ENCODE peak calls at places on chromosomes 13 and 19, in five cellular contexts. W, D, F, U and Y are unnamed samples. For H4K20me1, H3K9me3 and H3K4me1, the result is how much of the 10 kb centered on the place peaks cover.

GRCh38 chr19:15864824-15865223 is 33.0 kb downstream of the CYP4F2 start:
- DNase-seq in W (no peak), D (no peak), F (no peak), U (no peak), Y (no peak)

GRCh38 chr19:41427647-41428480 is 690 bp upstream of the B3GNT8 start:
- DNase-seq in W (peak), D (peak), F (peak), U (peak), Y (no peak)

GRCh38 chr13:25874907-25875306 is 176.9 kb downstream of the SHISA2 start:
- DNase-seq in W (no peak), D (no peak), F (no peak), U (peak), Y (peak)

GRCh38 chr19:49596407-49596806 is 5.4 kb downstream of the PRR12 start:
- DNase-seq in W (no peak), D (no peak), F (no peak), U (no peak), Y (no peak)

GRCh38 chr13:102812616-102813287 is 13.8 kb downstream of the BIVM start:
- DNase-seq in W (no peak), D (no peak), F (peak), U (peak), Y (no peak)

GRCh38 chr13:110354715-110355473 is 47.8 kb downstream of the COL4A2 start:
- DNase-seq in W (no peak), D (no peak), F (no peak), U (no peak), Y (no peak)

GRCh38 chr19:3607398-3608078 is 863 bp upstream of the TBXA2R start:
- DNase-seq in W (no peak), D (peak), F (peak), U (no peak), Y (no peak)

GRCh38 chr13:61358599-61358998 is 57.0 kb downstream of the PCDH20 start:
- DNase-seq in W (no peak), D (no peak), F (no peak), U (no peak), Y (no peak)

GRCh38 chr13:41075034-41075433 is 13.7 kb downstream of the WBP4 start:
- DNase-seq in W (peak), D (no peak), F (peak), U (no peak), Y (peak)

GRCh38 chr19:2032296-2032941 is 16.9 kb upstream of the BTBD2 start:
- DNase-seq in W (peak), D (peak), F (peak), U (no peak), Y (no peak)

GRCh38 chr13:45921337-45921736 is 69.8 kb upstream of the SIAH3 start:
- DNase-seq in W (no peak), D (no peak), F (no peak), U (no peak), Y (no peak)

GRCh38 chr19:30666301-30666803 is 294.2 kb downstream of the ZNF536 start:
- DNase-seq in W (peak), D (peak), F (peak), U (peak), Y (peak)

GRCh38 chr13:50485979-50486935 is 357.2 kb downstream of the DLEU7 start:
- DNase-seq in W (peak), D (no peak), F (no peak), U (no peak), Y (no peak)

GRCh38 chr13:36887758-36888521 is 32.1 kb downstream of the SMAD9 start:
- DNase-seq in W (no peak), D (peak), F (peak), U (no peak), Y (peak)

GRCh38 chr13:28392428-28392827 is 102.5 kb downstream of the FLT1 start:
- DNase-seq in W (no peak), D (no peak), F (no peak), U (no peak), Y (no peak)

GRCh38 chr19:53471916-53472315 is 4.4 kb downstream of the ZNF813 start:
- DNase-seq in W (no peak), D (no peak), F (no peak), U (no peak), Y (no peak)

GRCh38 chr19:2099054-2099501 is 2.4 kb downstream of the IZUMO4 start:
- DNase-seq in W (no peak), D (no peak), F (no peak), U (no peak), Y (no peak)

GRCh38 chr19:19568802-19569756 is 31.0 kb downstream of the CILP2 start:
- DNase-seq in W (no peak), D (no peak), F (no peak), U (no peak), Y (no peak)

GRCh38 chr13:97257800-97258799 is 36.0 kb downstream of the MBNL2 start:
- DNase-seq in W (peak), D (peak), F (peak), U (no peak), Y (no peak)

GRCh38 chr13:33446821-33447481 is 161.4 kb upstream of the STARD13 start:
- DNase-seq in W (peak), D (no peak), F (no peak), U (no peak), Y (no peak)

GRCh38 chr13:42986176-42986574 is 5.9 kb downstream of the EPSTI1 start:
- DNase-seq in W (no peak), D (no peak), F (no peak), U (no peak), Y (no peak)

GRCh38 chr13:75585153-75585552 is 35.6 kb downstream of the UCHL3 start:
- DNase-seq in W (no peak), D (no peak), F (no peak), U (no peak), Y (no peak)

GRCh38 chr13:75583101-75583500 is 33.5 kb downstream of the UCHL3 start:
- DNase-seq in W (no peak), D (no peak), F (no peak), U (no peak), Y (no peak)

GRCh38 chr13:75581874-75582640 is 32.5 kb downstream of the UCHL3 start:
- DNase-seq in W (peak), D (no peak), F (no peak), U (no peak), Y (no peak)

GRCh38 chr13:75587679-75588078 is 38.1 kb downstream of the UCHL3 start:
- DNase-seq in W (no peak), D (peak), F (peak), U (no peak), Y (no peak)
- H4K20me1 ChIP-seq in W (under half), D (under half), F (under half), U (under half), Y (under half)

GRCh38 chr19:37098570-37098969 is 20.3 kb downstream of the ZNF420 start:
- DNase-seq in W (no peak), D (no peak), F (no peak), U (no peak), Y (no peak)
- H3K9me3 ChIP-seq in W (under half), D (under half), F (under half), U (half or more), Y (under half)

GRCh38 chr19:18518639-18519038 is 3.2 kb downstream of the ELL start:
- DNase-seq in W (no peak), D (no peak), F (no peak), U (no peak), Y (no peak)
- H3K4me1 ChIP-seq in W (under half), D (under half), F (under half), U (under half), Y (under half)

DNA sequence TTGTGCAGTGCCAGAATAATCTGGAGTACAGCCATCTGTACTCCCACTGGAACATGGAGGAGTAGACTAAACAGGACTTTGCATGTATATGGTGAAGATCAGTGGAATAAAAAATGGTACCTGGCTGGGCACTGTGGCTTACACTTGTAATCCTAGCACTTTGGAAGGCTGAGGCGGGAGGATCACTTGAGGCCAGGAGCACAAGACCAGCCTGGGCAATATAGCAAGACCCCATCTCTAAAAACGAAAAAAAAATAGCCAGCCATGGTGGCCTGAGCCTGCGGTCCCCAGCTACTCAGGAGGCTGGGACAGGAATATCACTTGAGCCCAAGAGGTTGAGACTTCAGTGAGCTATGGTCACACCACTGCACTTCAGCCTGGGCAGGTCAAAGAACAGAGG is 20.0 kb downstream of the UBA2 start:
- DNase-seq in W (no peak), D (no peak), F (no peak), U (no peak), Y (no peak)
- H4K20me1 ChIP-seq in W (under half), D (under half), F (under half), U (under half), Y (under half)

GRCh38 chr19:8915997-8916396 is 83.8 kb downstream of the MBD3L1 start:
- DNase-seq in W (no peak), D (no peak), F (no peak), U (no peak), Y (no peak)
- H3K9me3 ChIP-seq in W (under half), D (half or more), F (under half), U (under half), Y (under half)

DNA sequence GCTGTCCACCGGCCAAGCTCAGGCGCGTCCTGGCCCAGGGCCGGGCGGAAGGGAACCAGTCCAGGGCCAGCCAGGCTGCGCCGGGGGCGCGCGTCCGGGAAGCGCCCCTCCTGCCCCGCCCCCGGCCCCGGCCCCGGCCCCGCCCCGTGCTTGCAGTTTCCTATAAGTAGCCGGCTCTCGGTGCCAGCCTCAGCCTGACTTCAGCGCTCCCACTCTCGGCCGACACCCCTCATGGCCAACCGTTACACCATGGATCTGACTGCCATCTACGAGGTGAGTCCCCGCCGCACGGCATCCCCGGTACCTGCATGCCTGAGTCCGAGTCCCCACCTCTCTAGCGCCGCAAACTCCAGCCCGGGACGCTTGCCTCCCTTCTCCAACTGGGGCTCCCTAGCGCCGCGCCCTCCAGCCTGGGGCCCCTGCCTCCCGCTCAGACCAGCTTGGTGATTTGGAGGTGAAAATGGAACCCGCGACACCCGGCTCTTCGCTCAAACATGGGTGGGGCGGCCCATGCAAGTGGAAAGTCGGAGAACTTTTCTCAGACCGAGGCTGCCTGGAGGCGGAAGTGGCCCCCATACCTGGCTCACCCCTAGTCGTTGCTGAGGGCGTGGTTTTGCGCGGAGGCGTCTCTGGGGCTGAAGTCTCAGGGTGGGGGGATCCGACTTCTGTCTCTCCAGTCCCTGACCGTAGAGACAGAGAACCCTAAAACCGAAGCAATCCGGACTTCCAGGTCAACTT is at the start of gene ZFP36:
- DNase-seq in W (peak), D (peak), F (peak), U (peak), Y (peak)
- H3K4me1 ChIP-seq in W (under half), D (under half), F (under half), U (half or more), Y (half or more)

GRCh38 chr19:57239982-57240310 is 486 bp upstream of the ZNF805 start:
- DNase-seq in W (peak), D (no peak), F (no peak), U (no peak), Y (no peak)
- H4K20me1 ChIP-seq in W (under half), D (under half), F (under half), U (under half), Y (under half)

DNA sequence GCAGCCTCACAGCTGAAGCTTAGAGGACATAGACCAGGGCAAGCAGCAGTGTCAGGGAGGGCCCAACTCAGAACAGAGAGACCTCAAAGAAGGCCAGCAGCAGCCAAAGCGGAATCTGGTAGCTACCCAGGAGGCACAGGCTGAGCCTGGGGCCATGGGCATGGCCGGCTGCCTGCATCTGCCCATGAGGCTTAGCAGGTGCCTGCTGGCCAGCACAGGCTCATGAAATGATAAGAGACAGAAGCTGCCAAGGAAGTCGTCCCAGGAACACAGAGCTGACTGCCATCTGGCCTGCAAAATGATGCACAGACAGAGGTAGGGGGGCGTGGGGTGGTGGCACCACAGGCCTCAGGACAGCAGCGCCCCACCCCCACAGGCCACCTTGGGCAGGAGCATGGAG is 29.2 kb downstream of the TUBA3C start:
- DNase-seq in W (no peak), D (no peak), F (no peak), U (no peak), Y (no peak)
- H3K9me3 ChIP-seq in W (under half), D (half or more), F (under half), U (under half), Y (under half)

DNA sequence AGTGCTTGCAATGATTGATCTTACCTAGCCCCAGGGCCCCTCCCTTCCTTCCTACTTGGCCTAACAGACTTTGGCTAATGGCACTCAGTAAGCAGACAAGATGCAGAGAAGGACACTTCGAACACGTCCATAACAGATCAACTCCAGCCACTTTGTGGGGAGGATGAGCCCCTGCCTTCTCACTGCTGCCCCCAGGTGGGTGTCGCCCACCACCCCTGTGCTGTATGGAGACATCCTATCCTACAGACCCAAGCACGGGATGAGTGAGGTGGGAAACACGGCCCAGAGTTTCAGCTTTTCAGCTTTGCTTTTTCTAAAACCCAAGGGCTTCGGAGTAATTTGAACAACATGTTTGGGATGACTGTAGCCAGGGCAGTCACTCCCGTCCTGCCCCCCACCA is 5.5 kb downstream of the SLC7A1 start:
- DNase-seq in W (no peak), D (peak), F (peak), U (no peak), Y (no peak)
- H3K4me1 ChIP-seq in W (under half), D (under half), F (under half), U (half or more), Y (under half)

DNA sequence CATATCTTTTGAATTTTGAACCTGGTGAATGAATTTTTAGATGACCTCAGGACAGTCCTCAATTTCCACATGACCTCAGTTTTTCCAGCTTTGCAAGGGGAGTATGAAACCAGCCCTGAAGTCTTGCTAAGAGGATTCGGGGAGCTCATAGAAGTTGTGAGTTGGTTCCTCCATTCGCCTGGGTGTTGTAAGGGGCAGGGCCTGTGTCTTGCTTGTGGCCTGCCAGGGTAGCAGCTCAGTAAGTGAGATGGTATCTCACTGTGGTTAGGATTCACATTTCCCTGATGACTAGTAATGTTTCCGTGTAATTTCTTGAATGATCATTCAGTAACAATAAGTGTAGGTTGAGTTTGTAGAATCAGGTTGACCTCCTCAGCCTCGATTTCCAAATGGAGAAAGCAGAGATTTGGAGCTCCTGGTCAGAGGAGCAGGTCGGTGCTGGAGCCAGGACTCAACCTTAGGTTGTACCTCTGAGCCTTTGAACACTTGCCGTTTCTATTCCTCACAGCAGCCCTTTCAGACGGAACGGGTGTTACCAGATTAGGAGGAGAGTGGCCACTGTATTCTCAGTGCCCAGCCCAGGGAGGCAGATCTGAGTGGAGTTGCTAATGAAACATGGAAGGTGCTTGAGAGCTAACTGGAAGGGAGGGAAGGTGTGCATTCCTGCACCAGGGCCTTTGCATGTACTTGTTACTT is 14.6 kb downstream of the NACC1 start:
- DNase-seq in W (peak), D (peak), F (no peak), U (no peak), Y (no peak)
- H4K20me1 ChIP-seq in W (under half), D (under half), F (half or more), U (half or more), Y (under half)